ENCODE peak calls at places on chromosomes 2 and 18, in eight cellular contexts. One of them, this sample, is unnamed.

GRCh38 chr2:46135936-46136335 is 161.3 kb upstream of the EPAS1 start:
- DNase-seq in SK-N-SH: no peak
- DNase-seq in fibroblast of mammary gland: no peak
- DNase-seq in right cardiac atrium: no peak
- DNase-seq in coronary artery: no peak
- DNase-seq in HFF-Myc: no peak
- DNase-seq in A549: no peak
- DNase-seq in sigmoid colon: no peak
- DNase-seq in this sample: no peak

GRCh38 chr2:169928463-169928864 is 101.2 kb downstream of the UBR3 start:
- DNase-seq in SK-N-SH: peak; percentile 29
- DNase-seq in fibroblast of mammary gland: peak; percentile 67
- DNase-seq in right cardiac atrium: no peak
- DNase-seq in coronary artery: no peak
- DNase-seq in HFF-Myc: peak; percentile 16
- DNase-seq in A549: no peak
- DNase-seq in sigmoid colon: no peak
- DNase-seq in this sample: no peak

GRCh38 chr2:44291281-44292248 is 16.3 kb downstream of the SLC3A1 start:
- DNase-seq in SK-N-SH: peak; percentile 76
- DNase-seq in fibroblast of mammary gland: peak; percentile 79
- DNase-seq in right cardiac atrium: no peak
- DNase-seq in coronary artery: no peak
- DNase-seq in HFF-Myc: peak; percentile 45
- DNase-seq in A549: peak; percentile 81
- DNase-seq in sigmoid colon: no peak
- DNase-seq in this sample: peak; percentile 62

GRCh38 chr2:148552675-148553331 is 91.7 kb upstream of the EPC2 start:
- DNase-seq in SK-N-SH: no peak
- DNase-seq in fibroblast of mammary gland: no peak
- DNase-seq in right cardiac atrium: no peak
- DNase-seq in coronary artery: no peak
- DNase-seq in HFF-Myc: no peak
- DNase-seq in A549: no peak
- DNase-seq in sigmoid colon: no peak
- DNase-seq in this sample: no peak

GRCh38 chr2:207008105-207008990 is 69.0 kb downstream of the CPO start:
- DNase-seq in SK-N-SH: peak; percentile 22
- DNase-seq in fibroblast of mammary gland: peak; percentile 35
- DNase-seq in right cardiac atrium: no peak
- DNase-seq in coronary artery: no peak
- DNase-seq in HFF-Myc: no peak
- DNase-seq in A549: no peak
- DNase-seq in sigmoid colon: no peak
- DNase-seq in this sample: peak; percentile 30

GRCh38 chr2:241870611-241871537 is 1.3 kb downstream of the RTP5 start:
- DNase-seq in SK-N-SH: peak; percentile 29
- DNase-seq in fibroblast of mammary gland: no peak
- DNase-seq in right cardiac atrium: peak; percentile 57
- DNase-seq in coronary artery: no peak
- DNase-seq in HFF-Myc: no peak
- DNase-seq in A549: no peak
- DNase-seq in sigmoid colon: no peak
- DNase-seq in this sample: no peak

GRCh38 chr2:47070920-47071824 is 83.9 kb downstream of the STPG4 start:
- DNase-seq in SK-N-SH: no peak
- DNase-seq in fibroblast of mammary gland: peak; percentile 95
- DNase-seq in right cardiac atrium: peak; percentile 89
- DNase-seq in coronary artery: peak; percentile 91
- DNase-seq in HFF-Myc: peak; percentile 95
- DNase-seq in A549: no peak
- DNase-seq in sigmoid colon: peak; percentile 94
- DNase-seq in this sample: no peak

GRCh38 chr2:233143700-233144331 is 83.7 kb downstream of the INPP5D start:
- DNase-seq in SK-N-SH: no peak
- DNase-seq in fibroblast of mammary gland: no peak
- DNase-seq in right cardiac atrium: no peak
- DNase-seq in coronary artery: no peak
- DNase-seq in HFF-Myc: no peak
- DNase-seq in A549: no peak
- DNase-seq in sigmoid colon: no peak
- DNase-seq in this sample: no peak

GRCh38 chr2:40330086-40330485 is 121.8 kb downstream of the SLC8A1 start:
- DNase-seq in SK-N-SH: no peak
- DNase-seq in fibroblast of mammary gland: no peak
- DNase-seq in right cardiac atrium: no peak
- DNase-seq in coronary artery: no peak
- DNase-seq in HFF-Myc: no peak
- DNase-seq in A549: no peak
- DNase-seq in sigmoid colon: no peak
- DNase-seq in this sample: no peak

GRCh38 chr2:25692143-25692542 is 18.8 kb upstream of the DTNB start:
- DNase-seq in SK-N-SH: no peak
- DNase-seq in fibroblast of mammary gland: no peak
- DNase-seq in right cardiac atrium: no peak
- DNase-seq in coronary artery: no peak
- DNase-seq in HFF-Myc: no peak
- DNase-seq in A549: no peak
- DNase-seq in sigmoid colon: no peak
- DNase-seq in this sample: no peak

GRCh38 chr18:55243852-55244251 is 284.6 kb upstream of the CCDC68 start:
- DNase-seq in SK-N-SH: no peak
- DNase-seq in fibroblast of mammary gland: peak; percentile 88
- DNase-seq in right cardiac atrium: no peak
- DNase-seq in coronary artery: no peak
- DNase-seq in HFF-Myc: no peak
- DNase-seq in A549: no peak
- DNase-seq in sigmoid colon: no peak
- DNase-seq in this sample: no peak

GRCh38 chr2:26179446-26179907 is 6.6 kb downstream of the GAREM2 start:
- DNase-seq in SK-N-SH: peak; percentile 64
- DNase-seq in fibroblast of mammary gland: no peak
- DNase-seq in right cardiac atrium: no peak
- DNase-seq in coronary artery: no peak
- DNase-seq in HFF-Myc: no peak
- DNase-seq in A549: no peak
- DNase-seq in sigmoid colon: no peak
- DNase-seq in this sample: no peak

GRCh38 chr2:182952741-182953450 is 85.4 kb downstream of the NCKAP1 start:
- DNase-seq in SK-N-SH: no peak
- DNase-seq in fibroblast of mammary gland: peak; percentile 36
- DNase-seq in right cardiac atrium: no peak
- DNase-seq in coronary artery: no peak
- DNase-seq in HFF-Myc: no peak
- DNase-seq in A549: no peak
- DNase-seq in sigmoid colon: no peak
- DNase-seq in this sample: no peak

GRCh38 chr18:68705119-68705518 is 9.8 kb downstream of the TMX3 start:
- DNase-seq in SK-N-SH: no peak
- DNase-seq in fibroblast of mammary gland: no peak
- DNase-seq in right cardiac atrium: no peak
- DNase-seq in coronary artery: no peak
- DNase-seq in HFF-Myc: no peak
- DNase-seq in A549: no peak
- DNase-seq in sigmoid colon: no peak
- DNase-seq in this sample: no peak

GRCh38 chr18:13378150-13378549 is 159.6 kb downstream of the LDLRAD4 start:
- DNase-seq in SK-N-SH: no peak
- DNase-seq in fibroblast of mammary gland: no peak
- DNase-seq in right cardiac atrium: no peak
- DNase-seq in coronary artery: peak; percentile 73
- DNase-seq in HFF-Myc: no peak
- DNase-seq in A549: no peak
- DNase-seq in sigmoid colon: peak; percentile 48
- DNase-seq in this sample: no peak

GRCh38 chr2:67790622-67791021 is 272.2 kb downstream of the C1D start:
- DNase-seq in SK-N-SH: no peak
- DNase-seq in fibroblast of mammary gland: peak; percentile 91
- DNase-seq in right cardiac atrium: no peak
- DNase-seq in coronary artery: no peak
- DNase-seq in HFF-Myc: peak; percentile 78
- DNase-seq in A549: no peak
- DNase-seq in sigmoid colon: no peak
- DNase-seq in this sample: no peak

GRCh38 chr2:27042985-27043634 is 8.4 kb upstream of the AGBL5 start:
- DNase-seq in SK-N-SH: no peak
- DNase-seq in fibroblast of mammary gland: peak; percentile 44
- DNase-seq in right cardiac atrium: no peak
- DNase-seq in coronary artery: no peak
- DNase-seq in HFF-Myc: no peak
- DNase-seq in A549: no peak
- DNase-seq in sigmoid colon: no peak
- DNase-seq in this sample: no peak

GRCh38 chr2:67938053-67938452 is 124.8 kb downstream of the C1D start:
- DNase-seq in SK-N-SH: no peak
- DNase-seq in fibroblast of mammary gland: no peak
- DNase-seq in right cardiac atrium: no peak
- DNase-seq in coronary artery: no peak
- DNase-seq in HFF-Myc: no peak
- DNase-seq in A549: no peak
- DNase-seq in sigmoid colon: no peak
- DNase-seq in this sample: peak; percentile 30

GRCh38 chr2:218228366-218229092 is 11.5 kb downstream of the ARPC2 start:
- DNase-seq in SK-N-SH: no peak
- DNase-seq in fibroblast of mammary gland: peak; percentile 33
- DNase-seq in right cardiac atrium: no peak
- DNase-seq in coronary artery: no peak
- DNase-seq in HFF-Myc: no peak
- DNase-seq in A549: no peak
- DNase-seq in sigmoid colon: no peak
- DNase-seq in this sample: no peak
- H3K4me3 ChIP-seq in SK-N-SH: no peak overlapping the region
- H3K4me3 ChIP-seq in fibroblast of mammary gland: no peak overlapping the region
- H3K4me3 ChIP-seq in right cardiac atrium: no peak overlapping the region
- H3K4me3 ChIP-seq in coronary artery: peak overlapping the region; percentile 23
- H3K4me3 ChIP-seq in HFF-Myc: no peak overlapping the region
- H3K4me3 ChIP-seq in A549: no peak overlapping the region
- H3K4me3 ChIP-seq in sigmoid colon: no peak overlapping the region
- H3K4me3 ChIP-seq in this sample: no peak overlapping the region

DNA sequence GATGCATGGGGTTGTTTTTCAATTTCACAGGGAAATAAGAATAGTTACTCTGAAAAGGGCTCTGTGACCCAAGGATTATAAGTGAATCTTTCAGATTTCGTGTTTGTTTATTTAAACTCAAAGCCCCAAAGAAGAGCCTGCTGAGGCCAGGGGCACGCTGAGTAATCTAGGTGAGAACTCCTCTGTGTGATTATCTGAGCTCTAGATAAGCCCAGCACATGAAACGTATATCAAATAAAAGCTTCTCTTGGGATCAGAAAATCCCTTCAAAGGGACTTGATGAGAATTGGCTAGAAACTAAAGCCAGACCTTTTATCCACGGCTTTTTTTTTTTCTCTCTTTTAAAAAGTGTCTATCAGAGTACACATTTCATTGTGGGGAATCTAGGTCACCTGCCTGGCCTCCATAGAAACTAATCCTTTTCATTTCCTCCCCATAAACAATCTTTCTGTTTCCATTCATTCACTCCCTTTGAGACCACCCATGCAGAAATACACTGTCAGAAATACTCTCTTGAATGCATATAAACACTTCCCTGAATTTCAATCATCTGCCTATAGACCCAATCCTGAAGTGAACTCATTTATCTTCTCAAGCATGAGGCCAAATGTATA is 137.4 kb downstream of the RIT2 start:
- DNase-seq in SK-N-SH: no peak
- DNase-seq in fibroblast of mammary gland: no peak
- DNase-seq in right cardiac atrium: no peak
- DNase-seq in coronary artery: no peak
- DNase-seq in HFF-Myc: no peak
- DNase-seq in A549: no peak
- DNase-seq in sigmoid colon: no peak
- DNase-seq in this sample: no peak
- H3K4me3 ChIP-seq in SK-N-SH: no peak overlapping the region
- H3K4me3 ChIP-seq in fibroblast of mammary gland: no peak overlapping the region
- H3K4me3 ChIP-seq in right cardiac atrium: no peak overlapping the region
- H3K4me3 ChIP-seq in coronary artery: no peak overlapping the region
- H3K4me3 ChIP-seq in HFF-Myc: no peak overlapping the region
- H3K4me3 ChIP-seq in A549: no peak overlapping the region
- H3K4me3 ChIP-seq in sigmoid colon: no peak overlapping the region
- H3K4me3 ChIP-seq in this sample: no peak overlapping the region

DNA sequence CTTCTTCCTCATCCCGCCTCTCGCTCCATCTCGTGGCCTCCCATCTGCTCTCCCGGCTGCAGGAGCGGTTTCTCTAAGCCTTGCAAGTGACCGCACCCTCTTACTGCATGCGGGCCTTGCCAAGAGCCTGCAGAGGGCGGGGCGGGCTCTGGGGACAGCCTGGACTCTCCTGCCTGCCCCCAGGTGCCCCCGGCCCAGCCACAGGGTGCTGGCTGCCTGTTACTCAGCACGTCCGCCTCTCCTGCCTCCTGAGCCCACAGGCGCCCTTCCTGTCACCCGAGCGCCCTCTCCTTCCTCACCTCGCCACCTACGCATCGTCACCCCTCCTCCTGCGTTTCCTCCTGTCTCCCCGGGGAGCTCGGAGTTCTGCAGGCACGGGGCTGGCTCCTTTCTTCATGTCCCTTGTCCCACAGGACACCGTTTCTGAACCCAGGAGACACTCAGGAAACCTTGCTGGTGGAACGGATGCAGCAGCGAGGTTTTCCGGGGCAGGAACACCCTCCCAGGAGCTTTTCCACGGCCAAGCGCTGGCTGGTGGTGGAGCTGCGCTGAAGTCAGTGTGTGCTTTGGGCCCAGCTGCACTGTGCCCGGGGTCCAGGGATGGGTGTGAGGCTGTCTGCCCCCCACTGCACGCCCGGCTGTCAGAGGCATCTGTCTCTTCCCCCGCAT is 28.5 kb downstream of the HPCAL1 start:
- DNase-seq in SK-N-SH: no peak
- DNase-seq in fibroblast of mammary gland: peak; percentile 65
- DNase-seq in right cardiac atrium: peak; percentile 78
- DNase-seq in coronary artery: no peak
- DNase-seq in HFF-Myc: no peak
- DNase-seq in A549: peak; percentile 36
- DNase-seq in sigmoid colon: no peak
- DNase-seq in this sample: no peak
- H3K4me3 ChIP-seq in SK-N-SH: no peak overlapping the region
- H3K4me3 ChIP-seq in fibroblast of mammary gland: no peak overlapping the region
- H3K4me3 ChIP-seq in right cardiac atrium: no peak overlapping the region
- H3K4me3 ChIP-seq in coronary artery: peak overlapping the region; percentile 39
- H3K4me3 ChIP-seq in HFF-Myc: no peak overlapping the region
- H3K4me3 ChIP-seq in A549: peak overlapping the region; percentile 25
- H3K4me3 ChIP-seq in sigmoid colon: peak overlapping the region; percentile 13
- H3K4me3 ChIP-seq in this sample: no peak overlapping the region

DNA sequence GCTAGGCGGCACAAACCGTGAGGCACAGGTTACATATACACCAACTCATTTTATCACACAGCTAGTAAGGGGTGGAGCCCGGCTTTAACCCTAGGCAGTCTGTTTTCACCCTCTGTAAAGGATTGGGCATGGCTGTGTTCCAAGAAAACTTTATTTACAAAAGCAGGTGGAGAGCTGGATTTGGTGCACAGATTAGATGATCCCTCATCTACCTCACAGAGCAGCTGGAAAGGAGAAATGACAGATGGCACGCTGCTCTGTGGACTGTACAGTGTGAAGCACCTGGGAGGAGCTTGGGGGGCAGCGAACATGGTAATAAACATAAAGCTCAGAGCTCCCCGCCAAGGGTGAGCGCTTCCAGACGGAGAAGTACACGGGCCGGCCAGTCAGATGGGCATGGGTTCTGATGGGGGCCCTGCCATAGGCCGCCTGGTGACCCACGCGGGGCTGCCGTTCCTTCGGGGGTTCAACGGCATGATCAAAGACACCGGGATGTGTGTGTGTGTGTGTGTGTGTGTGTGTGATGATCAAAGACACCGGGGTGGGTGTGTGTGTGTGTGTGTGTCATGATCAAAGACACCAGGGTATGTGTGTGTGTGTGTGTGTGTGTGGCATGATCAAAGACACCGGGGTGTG is 862 bp upstream of the TMEM177 start:
- DNase-seq in SK-N-SH: peak; percentile 49
- DNase-seq in fibroblast of mammary gland: no peak
- DNase-seq in right cardiac atrium: no peak
- DNase-seq in coronary artery: peak; percentile 54
- DNase-seq in HFF-Myc: no peak
- DNase-seq in A549: no peak
- DNase-seq in sigmoid colon: no peak
- DNase-seq in this sample: no peak
- H3K4me3 ChIP-seq in SK-N-SH: no peak overlapping the region
- H3K4me3 ChIP-seq in fibroblast of mammary gland: no peak overlapping the region
- H3K4me3 ChIP-seq in right cardiac atrium: no peak overlapping the region
- H3K4me3 ChIP-seq in coronary artery: peak overlapping the region; percentile 76
- H3K4me3 ChIP-seq in HFF-Myc: no peak overlapping the region
- H3K4me3 ChIP-seq in A549: no peak overlapping the region
- H3K4me3 ChIP-seq in sigmoid colon: peak overlapping the region; percentile 60
- H3K4me3 ChIP-seq in this sample: no peak overlapping the region